ENCODE peak calls at places on chromosomes 2 and 18, in ten cellular contexts. B, U, X, G, Q, Y, J, E, N and L are unnamed samples.
A peak's percentile ranks its signal among the peaks of the same experiment; 100 is the strongest.

GRCh38 chr18:56066524-56067215 is 478.7 kb upstream of the TCF4 start:
- DNase-seq in J (no peak), G (no peak), U (no peak), Q (no peak), Y (no peak), X (no peak), B (no peak), E (no peak), N (no peak), L (no peak)

GRCh38 chr2:66170681-66171234 is 264.2 kb upstream of the MEIS1 start:
- DNase-seq in N (peak; percentile 85), G (no peak), Q (no peak), B (no peak), Y (no peak), U (no peak), E (no peak), X (no peak), J (no peak), L (no peak)

GRCh38 chr2:152826880-152827279 is 108.5 kb downstream of the ARL6IP6 start:
- DNase-seq in B (no peak), Q (peak; percentile 1), Y (no peak), J (no peak), N (peak; percentile 72), E (no peak), G (no peak), X (no peak), U (no peak), L (no peak)

GRCh38 chr2:238908960-238909951 is 61.4 kb downstream of the TWIST2 start:
- DNase-seq in B (no peak), G (no peak), E (peak; percentile 55), N (no peak), Y (peak; percentile 70), X (peak; percentile 15), U (no peak), Q (peak; percentile 85), J (no peak), L (no peak)

GRCh38 chr2:231716641-231717280 is 8.4 kb downstream of the PTMA start:
- DNase-seq in E (no peak), J (peak; percentile 36), U (no peak), Y (no peak), B (peak; percentile 86), N (no peak), X (peak; percentile 45), Q (peak; percentile 56), G (no peak), L (no peak)

GRCh38 chr18:64258111-64258650 is 109.3 kb upstream of the LINC00305 start:
- DNase-seq in U (no peak), E (no peak), B (no peak), X (no peak), Q (no peak), N (no peak), Y (no peak), G (no peak), J (no peak), L (no peak)

GRCh38 chr2:1854747-1855146 is 110.4 kb upstream of the PXDN start:
- DNase-seq in G (no peak), E (peak; percentile 54), N (peak; percentile 31), Y (no peak), U (peak; percentile 60), Q (peak; percentile 43), B (no peak), X (peak; percentile 76), J (no peak), L (no peak)

GRCh38 chr18:3526421-3527354 is 76.7 kb downstream of the TGIF1 start:
- DNase-seq in X (peak; percentile 57), Q (peak; percentile 82), J (no peak), N (no peak), G (peak; percentile 43), Y (no peak), E (peak; percentile 9), U (no peak), B (peak; percentile 77), L (no peak)

GRCh38 chr18:32910694-32911296 is 138.0 kb upstream of the KLHL14 start:
- DNase-seq in X (no peak), Y (no peak), U (no peak), G (no peak), J (no peak), N (no peak), E (no peak), B (peak; percentile 16), Q (peak; percentile 14), L (no peak)

GRCh38 chr18:78975699-78976098 is 3.9 kb upstream of the SALL3 start:
- DNase-seq in E (no peak), U (no peak), G (no peak), B (no peak), Q (no peak), Y (no peak), J (no peak), X (no peak), N (no peak), L (no peak)

GRCh38 chr2:16121986-16122390 is 181.6 kb downstream of the MYCN start:
- DNase-seq in J (no peak), Y (no peak), X (no peak), G (no peak), U (no peak), B (no peak), N (no peak), E (no peak), Q (no peak), L (no peak)

GRCh38 chr2:100292022-100292580 is 30.2 kb downstream of the LONRF2 start:
- DNase-seq in B (peak; percentile 14), E (no peak), J (no peak), G (peak; percentile 81), Q (peak; percentile 50), N (peak; percentile 87), Y (no peak), U (peak; percentile 69), X (peak; percentile 87), L (no peak)

GRCh38 chr18:41940506-41941215 is 14.4 kb upstream of the PIK3C3 start:
- DNase-seq in Y (no peak), B (no peak), N (peak; percentile 16), G (peak; percentile 52), E (no peak), U (no peak), J (no peak), X (peak; percentile 91), Q (peak; percentile 88), L (no peak)

GRCh38 chr2:11764359-11764758 is 17.9 kb downstream of the LPIN1 start:
- DNase-seq in B (no peak), X (no peak), U (no peak), E (no peak), Y (no peak), J (no peak), N (no peak), Q (no peak), G (no peak), L (no peak)

GRCh38 chr2:164430166-164430783 is 191.0 kb downstream of the GRB14 start:
- DNase-seq in G (peak; percentile 10), N (peak; percentile 60), X (peak; percentile 46), B (peak; percentile 39), Y (no peak), E (peak; percentile 23), U (no peak), J (no peak), Q (peak; percentile 53), L (peak; percentile 14)

GRCh38 chr2:124315221-124315880 is 290.3 kb downstream of the CNTNAP5 start:
- DNase-seq in X (no peak), U (no peak), J (no peak), Q (no peak), G (no peak), E (no peak), Y (no peak), N (no peak), B (no peak), L (no peak)

GRCh38 chr18:46623541-46623940 is 33.5 kb downstream of the LOXHD1 start:
- DNase-seq in X (no peak), N (peak; percentile 5), Y (peak; percentile 88), U (no peak), B (no peak), Q (peak; percentile 2), E (no peak), G (no peak), J (peak; percentile 6), L (no peak)

GRCh38 chr2:3379647-3380534 is at the start of gene TRAPPC12:
- DNase-seq in J (peak; percentile 94), N (peak; percentile 93), E (peak; percentile 86), U (peak; percentile 89), G (peak; percentile 48), Q (peak; percentile 96), X (peak; percentile 82), B (peak; percentile 95), Y (peak; percentile 99), L (peak; percentile 80)
- TF ChIP-seq CTCF in J (peak; percentile 71), N (peak; percentile 35), E (no peak), U (no peak), G (peak; percentile 42), Q (peak; percentile 55), X (peak; percentile 71), B (peak; percentile 95), Y (peak; percentile 27), L (peak; percentile 49)

GRCh38 chr18:66749030-66749429 is 145.1 kb upstream of the CDH19 start:
- DNase-seq in J (no peak), Y (no peak), X (peak; percentile 4), N (peak; percentile 30), E (no peak), Q (no peak), B (peak; percentile 1), G (no peak), U (no peak), L (no peak)
- TF ChIP-seq CTCF in J (no peak), Y (no peak), X (peak; percentile 30), N (no peak), E (no peak), Q (no peak), B (peak; percentile 54), G (no peak), U (no peak), L (no peak)

GRCh38 chr2:60565472-60565871 is 12.0 kb upstream of the BCL11A start:
- DNase-seq in E (peak; percentile 37), G (no peak), N (peak; percentile 38), J (no peak), Q (peak; percentile 43), Y (no peak), X (no peak), U (no peak), B (peak; percentile 15), L (no peak)
- TF ChIP-seq CTCF in E (peak; percentile 28), G (peak; percentile 25), N (peak; percentile 11), J (no peak), Q (peak; percentile 19), Y (peak; percentile 23), X (peak; percentile 57), U (no peak), B (peak; percentile 47), L (peak; percentile 47)

GRCh38 chr18:65988371-65988770 is 237.6 kb downstream of the CDH7 start:
- DNase-seq in U (no peak), E (no peak), B (no peak), G (no peak), N (no peak), Y (no peak), J (no peak), Q (no peak), X (no peak), L (no peak)

GRCh38 chr18:65988972-65989371 is 238.2 kb downstream of the CDH7 start:
- DNase-seq in J (no peak), X (no peak), G (no peak), N (no peak), U (no peak), Q (no peak), B (no peak), E (no peak), Y (no peak), L (no peak)

DNA sequence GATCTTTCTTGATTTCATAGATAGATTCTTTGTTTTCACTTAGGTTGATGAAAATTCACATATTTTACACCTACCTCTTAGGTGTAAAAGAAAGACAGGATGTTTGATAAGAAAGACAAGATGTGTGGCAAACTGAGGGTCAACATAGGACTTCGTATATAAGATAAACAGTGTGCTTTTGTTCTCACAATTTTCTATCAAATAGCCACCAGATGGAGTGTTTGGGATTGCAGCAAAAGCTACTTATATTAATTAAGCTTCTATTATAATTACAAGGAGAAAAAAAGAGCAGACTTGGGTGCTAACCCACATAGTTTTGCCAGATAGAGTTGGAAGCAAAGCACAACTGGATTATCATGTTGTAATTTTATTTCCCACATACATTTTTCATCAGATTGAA is 232.9 kb downstream of the CDH7 start:
- DNase-seq in X (no peak), Y (no peak), Q (no peak), B (peak; percentile 5), E (no peak), G (no peak), J (no peak), U (no peak), N (no peak), L (no peak)
- TF ChIP-seq CTCF in X (no peak), Y (no peak), Q (no peak), B (no peak), E (no peak), G (no peak), J (no peak), U (no peak), N (no peak), L (no peak)